ENCODE peak calls at places on chromosomes 1 and 21, in seven cellular contexts. O is neural progenitor cell, Z is neuronal stem cell, K is body of pancreas, T is uterus, L is transverse colon, M is heart left ventricle. D is an unnamed sample.
A peak's percentile ranks its signal among the peaks of the same experiment; 100 is the strongest.

GRCh38 chr1:25045480-25046193 is 115.6 kb upstream of the RUNX3 start:
- DNase-seq in O (no peak), Z (no peak), K (no peak), T (no peak), L (no peak), M (no peak), D (no peak)

GRCh38 chr1:185731446-185731845 is 2.7 kb upstream of the HMCN1 start:
- DNase-seq in O (no peak), Z (no peak), K (no peak), T (no peak), L (no peak), M (no peak), D (no peak)

GRCh38 chr1:37432636-37433035 is 41.7 kb upstream of the ZC3H12A start:
- DNase-seq in O (no peak), Z (no peak), K (no peak), T (no peak), L (no peak), M (no peak), D (no peak)

GRCh38 chr1:26411624-26412074 is 1.0 kb downstream of the LIN28A start:
- DNase-seq in O (peak; percentile 63), Z (no peak), K (no peak), T (no peak), L (no peak), M (no peak), D (peak; percentile 19)

GRCh38 chr1:212482006-212482351 is 49.3 kb downstream of the NENF start:
- DNase-seq in O (no peak), Z (no peak), K (no peak), T (no peak), L (no peak), M (no peak), D (peak; percentile 36)

GRCh38 chr1:6581561-6582305 is 1.9 kb downstream of the ZBTB48 start:
- DNase-seq in O (no peak), Z (no peak), K (peak; percentile 53), T (no peak), L (peak; percentile 31), M (no peak), D (peak; percentile 18)

GRCh38 chr21:43287111-43287973 is 118.5 kb downstream of the CRYAA start:
- DNase-seq in O (no peak), Z (no peak), K (no peak), T (no peak), L (peak; percentile 60), M (peak; percentile 11), D (no peak)

GRCh38 chr1:89310976-89311375 is 38.3 kb upstream of the GBP5 start:
- DNase-seq in O (no peak), Z (no peak), K (no peak), T (no peak), L (no peak), M (no peak), D (no peak)

GRCh38 chr1:192545781-192546521 is 29.6 kb upstream of the RGS1 start:
- DNase-seq in O (no peak), Z (no peak), K (no peak), T (no peak), L (no peak), M (no peak), D (no peak)

GRCh38 chr21:41593051-41593783 is 85.3 kb upstream of the TMPRSS2 start:
- DNase-seq in O (no peak), Z (no peak), K (peak; percentile 67), T (no peak), L (no peak), M (no peak), D (peak; percentile 56)

GRCh38 chr1:11062965-11063401 is 3.2 kb upstream of the SRM start:
- DNase-seq in O (no peak), Z (no peak), K (no peak), T (peak; percentile 10), L (no peak), M (no peak), D (no peak)

GRCh38 chr1:226362346-226362745 is 45.5 kb downstream of the PARP1 start:
- DNase-seq in O (no peak), Z (no peak), K (no peak), T (no peak), L (peak; percentile 25), M (no peak), D (no peak)

GRCh38 chr1:203722925-203723324 is 42.1 kb upstream of the LAX1 start:
- DNase-seq in O (no peak), Z (no peak), K (no peak), T (no peak), L (no peak), M (no peak), D (no peak)

GRCh38 chr1:96488777-96489176 is 232.8 kb upstream of the PTBP2 start:
- DNase-seq in O (no peak), Z (no peak), K (no peak), T (no peak), L (no peak), M (no peak), D (no peak)

GRCh38 chr1:63917571-63918394 is 144.0 kb downstream of the ROR1 start:
- DNase-seq in O (peak; percentile 55), Z (no peak), K (no peak), T (no peak), L (no peak), M (no peak), D (no peak)

GRCh38 chr1:156476501-156477298 is 23.9 kb downstream of the MEF2D start:
- DNase-seq in O (no peak), Z (no peak), K (no peak), T (peak; percentile 69), L (no peak), M (no peak), D (no peak)

GRCh38 chr1:150281221-150281757 is 1.1 kb upstream of the CIART start:
- DNase-seq in O (peak; percentile 88), Z (peak; percentile 62), K (peak; percentile 84), T (peak; percentile 74), L (peak; percentile 78), M (peak; percentile 83), D (peak; percentile 88)

GRCh38 chr1:196355206-196355786 is 252.9 kb downstream of the KCNT2 start:
- DNase-seq in O (no peak), Z (no peak), K (peak; percentile 2), T (no peak), L (no peak), M (no peak), D (no peak)

GRCh38 chr1:111219466-111220286 is 7.8 kb upstream of the CHI3L2 start:
- DNase-seq in O (peak; percentile 87), Z (peak; percentile 51), K (no peak), T (no peak), L (peak; percentile 41), M (no peak), D (peak; percentile 81)

GRCh38 chr1:10848109-10848684 is 51.8 kb upstream of the CASZ1 start:
- DNase-seq in O (no peak), Z (no peak), K (no peak), T (no peak), L (no peak), M (no peak), D (no peak)

GRCh38 chr1:244970236-244970652 is 105.9 kb upstream of the HNRNPU start:
- DNase-seq in O (peak; percentile 94), Z (peak; percentile 93), K (peak; percentile 84), T (no peak), L (no peak), M (peak; percentile 82), D (peak; percentile 70)

DNA sequence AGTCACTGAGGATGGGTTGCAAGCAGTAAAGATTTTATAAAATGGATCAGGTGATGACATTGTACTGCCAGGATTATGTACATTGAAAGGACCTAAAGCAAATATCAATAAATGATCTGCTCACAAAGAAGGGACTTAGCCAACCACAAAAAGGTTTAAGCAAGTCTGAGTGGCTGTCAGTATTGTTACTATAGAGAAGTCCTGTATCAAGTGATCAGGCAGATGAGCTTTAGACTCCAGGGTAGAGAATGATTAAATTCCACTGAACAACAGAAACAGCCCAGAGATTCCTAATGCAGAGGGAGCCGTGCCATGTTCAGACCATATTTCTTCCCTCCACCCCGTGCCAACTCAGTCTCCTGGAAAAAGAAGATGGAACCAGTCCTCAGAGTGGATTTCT is 138.9 kb downstream of the SETD4 start:
- DNase-seq in O (no peak), Z (no peak), K (no peak), T (no peak), L (no peak), M (no peak), D (no peak)
- H3K27ac ChIP-seq in O (no peak overlapping the region), Z (no peak overlapping the region), K (no peak overlapping the region), T (no peak overlapping the region), L (no peak overlapping the region), M (no peak overlapping the region), D (no peak overlapping the region)

GRCh38 chr1:218475699-218476098 is 130.6 kb downstream of the TGFB2 start:
- DNase-seq in O (no peak), Z (no peak), K (no peak), T (no peak), L (no peak), M (no peak), D (no peak)

GRCh38 chr1:218476385-218476784 is 131.2 kb downstream of the TGFB2 start:
- DNase-seq in O (no peak), Z (no peak), K (no peak), T (no peak), L (no peak), M (no peak), D (no peak)

GRCh38 chr1:218474089-218474488 is 129.0 kb downstream of the TGFB2 start:
- DNase-seq in O (no peak), Z (no peak), K (no peak), T (no peak), L (no peak), M (no peak), D (no peak)

GRCh38 chr1:218473527-218473926 is 128.4 kb downstream of the TGFB2 start:
- DNase-seq in O (no peak), Z (no peak), K (no peak), T (no peak), L (no peak), M (no peak), D (no peak)

GRCh38 chr1:218475275-218475674 is 130.1 kb downstream of the TGFB2 start:
- DNase-seq in O (no peak), Z (no peak), K (no peak), T (no peak), L (no peak), M (no peak), D (no peak)
- H3K27ac ChIP-seq in O (no peak overlapping the region), Z (no peak overlapping the region), K (no peak overlapping the region), T (no peak overlapping the region), L (peak overlapping the region; percentile 18), M (peak overlapping the region; percentile 49), D (no peak overlapping the region)

GRCh38 chr1:32197837-32198236 is 2.6 kb upstream of the CCDC28B start:
- DNase-seq in O (no peak), Z (no peak), K (no peak), T (no peak), L (no peak), M (no peak), D (no peak)

GRCh38 chr1:32198237-32199042 is 2.0 kb upstream of the CCDC28B start:
- DNase-seq in O (no peak), Z (no peak), K (no peak), T (no peak), L (no peak), M (no peak), D (no peak)

GRCh38 chr1:32200226-32201010 is at the start of gene CCDC28B:
- DNase-seq in O (peak; percentile 81), Z (peak; percentile 79), K (peak; percentile 54), T (peak; percentile 77), L (peak; percentile 55), M (peak; percentile 80), D (peak; percentile 74)

GRCh38 chr1:32199717-32200072 is 700 bp upstream of the CCDC28B start:
- DNase-seq in O (peak; percentile 21), Z (no peak), K (peak; percentile 87), T (peak; percentile 51), L (no peak), M (peak; percentile 90), D (no peak)

GRCh38 chr1:32199043-32199716 is 1.2 kb upstream of the CCDC28B start:
- DNase-seq in O (no peak), Z (no peak), K (no peak), T (no peak), L (no peak), M (no peak), D (no peak)
- H3K27ac ChIP-seq in O (no peak overlapping the region), Z (no peak overlapping the region), K (peak overlapping the region; percentile 72), T (peak overlapping the region; percentile 90), L (peak overlapping the region; percentile 84), M (peak overlapping the region; percentile 78), D (peak overlapping the region; percentile 73)

GRCh38 chr1:20291621-20292020 is 946 bp downstream of the VWA5B1 start:
- DNase-seq in O (peak; percentile 44), Z (no peak), K (no peak), T (no peak), L (no peak), M (no peak), D (no peak)
- H3K27ac ChIP-seq in O (no peak overlapping the region), Z (no peak overlapping the region), K (no peak overlapping the region), T (no peak overlapping the region), L (no peak overlapping the region), M (no peak overlapping the region), D (no peak overlapping the region)

D was measured in Peyer's patch.